ENCODE peak calls at places on chromosomes 3 and 15, in ten cellular contexts. X is brain microvascular endothelial cell, D is WTC11, T is PC-9, Z is GM12878, F is progenitor cell of endocrine pancreas, S is type B pancreatic cell, R is heart left ventricle, N is stomach, H is neural crest cell. B is an unnamed sample.

GRCh38 chr3:179181021-179181472 is 32.9 kb downstream of the PIK3CA start:
- DNase-seq in X (no peak), D (no peak), T (no peak), Z (no peak), F (no peak), S (no peak), R (no peak), N (no peak), H (no peak), B (peak; percentile 85)

GRCh38 chr3:161266731-161267150 is 45.6 kb downstream of the NMD3 start:
- DNase-seq in X (peak; percentile 68), D (no peak), T (peak; percentile 74), Z (no peak), F (no peak), S (no peak), R (no peak), N (no peak), H (no peak), B (peak; percentile 76)

GRCh38 chr15:60477991-60478632 is 830 bp downstream of the ICE2 start:
- DNase-seq in X (peak; percentile 19), D (no peak), T (no peak), Z (peak; percentile 15), F (no peak), S (no peak), R (no peak), N (no peak), H (no peak), B (peak; percentile 62)

GRCh38 chr3:127735767-127736693 is 63.3 kb downstream of the ABTB1 start:
- DNase-seq in X (peak; percentile 72), D (no peak), T (no peak), Z (peak; percentile 85), F (no peak), S (no peak), R (peak; percentile 42), N (no peak), H (no peak), B (peak; percentile 82)

GRCh38 chr3:197397812-197398211 is 99.4 kb upstream of the DLG1 start:
- DNase-seq in X (no peak), D (no peak), T (no peak), Z (no peak), F (no peak), S (no peak), R (no peak), N (no peak), H (no peak), B (no peak)

GRCh38 chr3:57068437-57069089 is 8.1 kb downstream of the SPATA12 start:
- DNase-seq in X (peak; percentile 77), D (no peak), T (peak; percentile 97), Z (peak; percentile 95), F (no peak), S (no peak), R (peak; percentile 58), N (no peak), H (no peak), B (peak; percentile 88)

GRCh38 chr3:131789188-131789587 is 245.6 kb downstream of the CPNE4 start:
- DNase-seq in X (no peak), D (no peak), T (no peak), Z (no peak), F (no peak), S (no peak), R (no peak), N (no peak), H (no peak), B (no peak)

GRCh38 chr3:23865595-23866396 is 51.0 kb downstream of the NKIRAS1 start:
- DNase-seq in X (peak; percentile 25), D (peak; percentile 34), T (peak; percentile 52), Z (peak; percentile 45), F (no peak), S (no peak), R (no peak), N (no peak), H (peak; percentile 57), B (peak; percentile 37)

GRCh38 chr3:124837730-124838186 is 49.4 kb downstream of the ITGB5 start:
- DNase-seq in X (peak; percentile 91), D (no peak), T (peak; percentile 88), Z (no peak), F (no peak), S (no peak), R (peak; percentile 87), N (peak; percentile 43), H (peak; percentile 14), B (peak; percentile 82)

GRCh38 chr15:55289573-55290360 is at the start of gene RAB27A:
- DNase-seq in X (no peak), D (peak; percentile 81), T (peak; percentile 35), Z (no peak), F (peak; percentile 62), S (peak; percentile 79), R (peak; percentile 71), N (peak; percentile 85), H (peak; percentile 61), B (peak; percentile 72)

GRCh38 chr3:152399374-152399773 is 130.6 kb downstream of the MBNL1 start:
- DNase-seq in X (peak; percentile 55), D (no peak), T (peak; percentile 44), Z (no peak), F (no peak), S (no peak), R (no peak), N (no peak), H (no peak), B (peak; percentile 61)

GRCh38 chr3:107816082-107816481 is 274.7 kb downstream of the CD47 start:
- DNase-seq in X (no peak), D (no peak), T (no peak), Z (no peak), F (no peak), S (no peak), R (no peak), N (no peak), H (no peak), B (no peak)

GRCh38 chr3:113151475-113152031 is 59.8 kb upstream of the BOC start:
- DNase-seq in X (no peak), D (no peak), T (no peak), Z (no peak), F (no peak), S (no peak), R (no peak), N (no peak), H (no peak), B (peak; percentile 74)

GRCh38 chr3:57557088-57557537 is 1.0 kb downstream of the PDE12 start:
- DNase-seq in X (peak; percentile 34), D (peak; percentile 17), T (no peak), Z (no peak), F (no peak), S (no peak), R (no peak), N (peak; percentile 34), H (no peak), B (peak; percentile 49)

GRCh38 chr3:184332370-184333090 is 4.9 kb upstream of the FAM131A start:
- DNase-seq in X (peak; percentile 93), D (no peak), T (peak; percentile 69), Z (no peak), F (no peak), S (no peak), R (no peak), N (no peak), H (no peak), B (peak; percentile 71)

GRCh38 chr15:68512052-68512451 is 66.7 kb upstream of the CORO2B start:
- DNase-seq in X (no peak), D (no peak), T (no peak), Z (no peak), F (no peak), S (no peak), R (no peak), N (no peak), H (no peak), B (no peak)

DNA sequence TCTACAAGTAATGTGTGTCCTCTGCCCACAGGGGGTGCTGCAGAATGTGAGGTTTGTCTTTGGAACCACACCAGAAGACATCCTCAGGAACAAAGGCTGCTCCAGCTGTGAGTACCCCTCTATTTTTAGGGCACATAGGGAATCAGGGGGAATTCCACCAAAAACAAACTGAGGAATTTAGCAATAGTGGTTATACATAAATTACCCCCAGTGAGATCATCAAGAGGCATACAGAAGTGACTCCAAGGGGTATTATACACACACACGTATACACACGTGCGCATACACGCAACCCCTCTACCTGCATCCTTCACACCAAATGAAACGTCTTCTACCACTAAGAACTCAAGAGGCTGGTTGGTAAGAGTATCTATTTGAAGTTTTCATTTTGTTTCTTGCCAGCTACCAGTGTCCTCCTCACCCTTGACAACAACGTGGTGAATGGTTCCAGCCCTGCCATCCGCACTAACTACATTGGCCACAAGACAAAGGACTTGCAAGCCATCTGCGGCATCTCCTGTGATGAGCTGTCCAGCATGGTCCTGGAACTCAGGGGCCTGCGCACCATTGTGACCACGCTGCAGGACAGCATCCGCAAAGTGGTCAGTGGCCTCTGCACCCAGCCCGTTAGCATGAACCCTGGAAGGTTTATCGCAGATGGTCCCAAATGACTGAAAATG is 2.8 kb downstream of the THBS1 start:
- DNase-seq in X (no peak), D (peak; percentile 57), T (no peak), Z (no peak), F (no peak), S (no peak), R (no peak), N (no peak), H (no peak), B (peak; percentile 61)
- TF ChIP-seq CTCF in X (peak; percentile 60), D (peak; percentile 49), T (peak; percentile 29), Z (peak; percentile 42), F (peak; percentile 26), S (peak; percentile 56), R (peak; percentile 44), N (peak; percentile 2), H (peak; percentile 39), B (peak; percentile 45)

DNA sequence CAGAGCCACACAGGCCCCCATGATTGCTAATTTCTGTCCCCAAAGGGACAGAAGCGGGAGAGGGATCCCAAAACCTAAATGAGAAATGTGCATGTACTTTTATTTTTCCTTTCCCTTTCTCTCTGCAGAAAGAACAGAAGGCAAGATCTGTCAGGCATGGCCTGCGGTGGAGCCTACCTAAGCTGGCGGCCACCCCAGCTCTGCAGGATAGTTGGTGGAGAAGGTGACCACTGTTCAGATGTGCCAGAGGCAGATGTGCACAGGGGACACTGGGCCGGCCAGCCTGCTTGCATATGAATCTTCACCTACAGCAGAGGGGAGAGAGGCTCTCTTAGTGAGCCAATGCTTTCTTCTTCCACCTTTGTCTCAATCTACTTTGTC is 2.1 kb upstream of the AMOTL2 start:
- DNase-seq in X (no peak), D (no peak), T (no peak), Z (no peak), F (no peak), S (no peak), R (peak; percentile 10), N (no peak), H (no peak), B (no peak)
- TF ChIP-seq CTCF in X (no peak), D (no peak), T (no peak), Z (no peak), F (no peak), S (no peak), R (no peak), N (no peak), H (no peak), B (no peak)

GRCh38 chr15:41772720-41773331 is 1.5 kb upstream of the MAPKBP1 start:
- DNase-seq in X (peak; percentile 59), D (peak; percentile 48), T (peak; percentile 46), Z (peak; percentile 65), F (no peak), S (no peak), R (peak; percentile 40), N (peak; percentile 59), H (no peak), B (peak; percentile 81)
- TF ChIP-seq CTCF in X (peak; percentile 82), D (peak; percentile 36), T (peak; percentile 61), Z (peak; percentile 72), F (peak; percentile 60), S (peak; percentile 68), R (peak; percentile 79), N (peak; percentile 72), H (peak; percentile 67), B (peak; percentile 72)

DNA sequence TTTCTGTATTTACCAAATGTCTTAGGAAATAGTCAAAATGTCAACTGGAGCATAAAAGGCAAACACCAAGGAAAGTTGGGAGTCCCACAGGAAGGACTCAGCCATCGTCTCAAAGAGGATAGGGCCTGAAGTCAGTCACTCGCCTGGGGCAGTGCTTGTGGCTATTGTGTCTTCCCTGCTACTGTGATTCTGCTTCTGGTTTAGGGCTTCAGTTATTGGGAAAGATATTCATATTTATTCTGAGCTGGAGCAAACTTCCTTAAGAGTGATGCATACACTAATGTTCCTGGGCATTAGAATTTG is 118.1 kb downstream of the EDEM1 start:
- DNase-seq in X (no peak), D (no peak), T (peak; percentile 32), Z (no peak), F (no peak), S (no peak), R (no peak), N (no peak), H (no peak), B (no peak)
- TF ChIP-seq CTCF in X (no peak), D (no peak), T (no peak), Z (no peak), F (no peak), S (no peak), R (no peak), N (no peak), H (peak; percentile 7), B (no peak)

B was measured in fibroblast of lung.